ENCODE peak calls at places on chromosomes 5 and 9, in five cellular contexts. N, K, G, A and T are unnamed samples.

GRCh38 chr9:126421567-126422428 is 95.2 kb downstream of the MVB12B start:
- DNase-seq in N (no peak), K (no peak), G (no peak), A (no peak), T (no peak)

GRCh38 chr5:36060516-36060885 is 6.2 kb downstream of the UGT3A2 start:
- DNase-seq in N (no peak), K (peak), G (peak), A (no peak), T (no peak)

GRCh38 chr5:57841671-57842375 is 359.2 kb upstream of the ACTBL2 start:
- DNase-seq in N (no peak), K (peak), G (peak), A (peak), T (no peak)

GRCh38 chr5:80987078-80987766 is 27.1 kb downstream of the RASGRF2 start:
- DNase-seq in N (no peak), K (no peak), G (no peak), A (no peak), T (no peak)

GRCh38 chr5:154516475-154516874 is 38.4 kb upstream of the HAND1 start:
- DNase-seq in N (no peak), K (no peak), G (no peak), A (no peak), T (no peak)

GRCh38 chr5:26942481-26942880 is 95.9 kb downstream of the CDH9 start:
- DNase-seq in N (no peak), K (no peak), G (no peak), A (no peak), T (no peak)

GRCh38 chr5:107338341-107338740 is 332.4 kb downstream of the EFNA5 start:
- DNase-seq in N (no peak), K (no peak), G (no peak), A (no peak), T (no peak)

GRCh38 chr5:84239509-84239908 is 145.2 kb downstream of the EDIL3 start:
- DNase-seq in N (no peak), K (peak), G (peak), A (no peak), T (no peak)

GRCh38 chr5:6760636-6761035 is 47.4 kb downstream of the TENT4A start:
- DNase-seq in N (no peak), K (no peak), G (no peak), A (no peak), T (no peak)

GRCh38 chr9:35598863-35599590 is 6.0 kb upstream of the TESK1 start:
- DNase-seq in N (no peak), K (no peak), G (no peak), A (no peak), T (no peak)

GRCh38 chr9:131008909-131009618 is at the start of gene LAMC3:
- DNase-seq in N (no peak), K (peak), G (peak), A (no peak), T (no peak)